ENCODE peak calls at places on chromosomes 12 and 14, in nine cellular contexts. One of them, this sample, is unnamed.

GRCh38 chr14:64704145-64704742 is at the start of gene PLEKHG3:
- DNase-seq in tibial artery: peak; percentile 92
- DNase-seq in CD8-positive, alpha-beta T cell: no peak
- DNase-seq in WERI-Rb-1: peak; percentile 81
- DNase-seq in AG10803: peak; percentile 68
- DNase-seq in GM12864: no peak
- DNase-seq in AG09309: no peak
- DNase-seq in astrocyte: peak; percentile 69
- DNase-seq in cardiac fibroblast: peak; percentile 83
- DNase-seq in this sample: peak; percentile 67

GRCh38 chr12:129704232-129704830 is 199.5 kb downstream of the TMEM132D start:
- DNase-seq in astrocyte: no peak
- DNase-seq in cardiac fibroblast: no peak
- DNase-seq in CD8-positive, alpha-beta T cell: no peak
- DNase-seq in GM12864: no peak
- DNase-seq in WERI-Rb-1: no peak
- DNase-seq in AG10803: no peak
- DNase-seq in AG09309: no peak
- DNase-seq in tibial artery: no peak
- DNase-seq in this sample: peak; percentile 8

GRCh38 chr12:130627175-130627574 is 88.9 kb downstream of the RIMBP2 start:
- DNase-seq in CD8-positive, alpha-beta T cell: no peak
- DNase-seq in AG09309: no peak
- DNase-seq in astrocyte: no peak
- DNase-seq in cardiac fibroblast: no peak
- DNase-seq in WERI-Rb-1: no peak
- DNase-seq in AG10803: no peak
- DNase-seq in tibial artery: no peak
- DNase-seq in GM12864: no peak
- DNase-seq in this sample: no peak

GRCh38 chr12:107131832-107132616 is 38.7 kb upstream of the CRY1 start:
- DNase-seq in GM12864: no peak
- DNase-seq in tibial artery: no peak
- DNase-seq in astrocyte: peak; percentile 29
- DNase-seq in CD8-positive, alpha-beta T cell: no peak
- DNase-seq in cardiac fibroblast: peak; percentile 73
- DNase-seq in AG10803: peak; percentile 61
- DNase-seq in WERI-Rb-1: peak; percentile 34
- DNase-seq in AG09309: no peak
- DNase-seq in this sample: peak; percentile 79

GRCh38 chr14:105891221-105891602 is 364.8 kb downstream of the TMEM121 start:
- DNase-seq in tibial artery: peak; percentile 60
- DNase-seq in AG09309: no peak
- DNase-seq in WERI-Rb-1: peak; percentile 1
- DNase-seq in astrocyte: no peak
- DNase-seq in GM12864: no peak
- DNase-seq in cardiac fibroblast: no peak
- DNase-seq in CD8-positive, alpha-beta T cell: no peak
- DNase-seq in AG10803: no peak
- DNase-seq in this sample: no peak

GRCh38 chr12:124391340-124392261 is 96.7 kb downstream of the RFLNA start:
- DNase-seq in GM12864: peak; percentile 29
- DNase-seq in AG09309: no peak
- DNase-seq in tibial artery: peak; percentile 87
- DNase-seq in WERI-Rb-1: no peak
- DNase-seq in astrocyte: peak; percentile 59
- DNase-seq in cardiac fibroblast: no peak
- DNase-seq in CD8-positive, alpha-beta T cell: peak; percentile 53
- DNase-seq in AG10803: peak; percentile 62
- DNase-seq in this sample: peak; percentile 64

GRCh38 chr12:113980537-113981337 is 14.6 kb upstream of the RBM19 start:
- DNase-seq in cardiac fibroblast: peak; percentile 85
- DNase-seq in CD8-positive, alpha-beta T cell: no peak
- DNase-seq in AG10803: peak; percentile 78
- DNase-seq in AG09309: peak; percentile 25
- DNase-seq in GM12864: peak; percentile 26
- DNase-seq in WERI-Rb-1: peak; percentile 35
- DNase-seq in astrocyte: peak; percentile 46
- DNase-seq in tibial artery: no peak
- DNase-seq in this sample: peak; percentile 85

GRCh38 chr14:98510392-98510791 is 761.6 kb downstream of the BCL11B start:
- DNase-seq in cardiac fibroblast: no peak
- DNase-seq in GM12864: no peak
- DNase-seq in AG10803: no peak
- DNase-seq in CD8-positive, alpha-beta T cell: no peak
- DNase-seq in astrocyte: no peak
- DNase-seq in AG09309: no peak
- DNase-seq in tibial artery: no peak
- DNase-seq in WERI-Rb-1: no peak
- DNase-seq in this sample: no peak

GRCh38 chr14:96104469-96105057 is 65.4 kb downstream of the C14orf132 start:
- DNase-seq in astrocyte: peak; percentile 98
- DNase-seq in AG10803: peak; percentile 99
- DNase-seq in WERI-Rb-1: peak; percentile 96
- DNase-seq in cardiac fibroblast: peak; percentile 96
- DNase-seq in GM12864: no peak
- DNase-seq in CD8-positive, alpha-beta T cell: no peak
- DNase-seq in tibial artery: peak; percentile 89
- DNase-seq in AG09309: peak; percentile 98
- DNase-seq in this sample: peak; percentile 99

GRCh38 chr12:28704477-28705169 is 444.5 kb upstream of the FAR2 start:
- DNase-seq in GM12864: no peak
- DNase-seq in AG10803: peak; percentile 84
- DNase-seq in WERI-Rb-1: no peak
- DNase-seq in astrocyte: peak; percentile 47
- DNase-seq in cardiac fibroblast: no peak
- DNase-seq in CD8-positive, alpha-beta T cell: no peak
- DNase-seq in AG09309: peak; percentile 43
- DNase-seq in tibial artery: no peak
- DNase-seq in this sample: no peak

GRCh38 chr12:107057071-107057834 is 36.1 kb downstream of the CRY1 start:
- DNase-seq in tibial artery: no peak
- DNase-seq in astrocyte: peak; percentile 55
- DNase-seq in GM12864: no peak
- DNase-seq in AG10803: peak; percentile 49
- DNase-seq in WERI-Rb-1: no peak
- DNase-seq in AG09309: peak; percentile 33
- DNase-seq in cardiac fibroblast: peak; percentile 28
- DNase-seq in CD8-positive, alpha-beta T cell: no peak
- DNase-seq in this sample: peak; percentile 25

GRCh38 chr14:76876076-76876475 is 49.9 kb downstream of the LRRC74A start:
- DNase-seq in CD8-positive, alpha-beta T cell: peak; percentile 46
- DNase-seq in AG10803: peak; percentile 67
- DNase-seq in WERI-Rb-1: peak; percentile 68
- DNase-seq in tibial artery: no peak
- DNase-seq in cardiac fibroblast: peak; percentile 83
- DNase-seq in AG09309: peak; percentile 21
- DNase-seq in astrocyte: peak; percentile 42
- DNase-seq in GM12864: no peak
- DNase-seq in this sample: peak; percentile 87

GRCh38 chr12:49936895-49937294 is 13.6 kb upstream of the AQP2 start:
- DNase-seq in GM12864: no peak
- DNase-seq in AG10803: peak; percentile 3
- DNase-seq in cardiac fibroblast: no peak
- DNase-seq in astrocyte: no peak
- DNase-seq in CD8-positive, alpha-beta T cell: no peak
- DNase-seq in tibial artery: no peak
- DNase-seq in WERI-Rb-1: no peak
- DNase-seq in AG09309: no peak
- DNase-seq in this sample: no peak

GRCh38 chr12:46602474-46602873 is 223.3 kb downstream of the SLC38A4 start:
- DNase-seq in GM12864: no peak
- DNase-seq in AG10803: no peak
- DNase-seq in tibial artery: no peak
- DNase-seq in CD8-positive, alpha-beta T cell: no peak
- DNase-seq in astrocyte: no peak
- DNase-seq in WERI-Rb-1: no peak
- DNase-seq in AG09309: no peak
- DNase-seq in cardiac fibroblast: no peak
- DNase-seq in this sample: no peak

GRCh38 chr12:122946690-122947271 is 19.5 kb downstream of the ABCB9 start:
- DNase-seq in tibial artery: peak; percentile 96
- DNase-seq in GM12864: peak; percentile 66
- DNase-seq in AG09309: peak; percentile 96
- DNase-seq in cardiac fibroblast: peak; percentile 96
- DNase-seq in CD8-positive, alpha-beta T cell: peak; percentile 64
- DNase-seq in WERI-Rb-1: peak; percentile 67
- DNase-seq in astrocyte: peak; percentile 99
- DNase-seq in AG10803: peak; percentile 100
- DNase-seq in this sample: peak; percentile 99

GRCh38 chr12:122399592-122400373 is 22.7 kb downstream of the CLIP1 start:
- DNase-seq in GM12864: peak; percentile 75
- DNase-seq in AG09309: peak; percentile 88
- DNase-seq in CD8-positive, alpha-beta T cell: peak; percentile 58
- DNase-seq in astrocyte: peak; percentile 90
- DNase-seq in AG10803: peak; percentile 96
- DNase-seq in cardiac fibroblast: peak; percentile 92
- DNase-seq in tibial artery: peak; percentile 95
- DNase-seq in WERI-Rb-1: peak; percentile 66
- DNase-seq in this sample: peak; percentile 94

DNA sequence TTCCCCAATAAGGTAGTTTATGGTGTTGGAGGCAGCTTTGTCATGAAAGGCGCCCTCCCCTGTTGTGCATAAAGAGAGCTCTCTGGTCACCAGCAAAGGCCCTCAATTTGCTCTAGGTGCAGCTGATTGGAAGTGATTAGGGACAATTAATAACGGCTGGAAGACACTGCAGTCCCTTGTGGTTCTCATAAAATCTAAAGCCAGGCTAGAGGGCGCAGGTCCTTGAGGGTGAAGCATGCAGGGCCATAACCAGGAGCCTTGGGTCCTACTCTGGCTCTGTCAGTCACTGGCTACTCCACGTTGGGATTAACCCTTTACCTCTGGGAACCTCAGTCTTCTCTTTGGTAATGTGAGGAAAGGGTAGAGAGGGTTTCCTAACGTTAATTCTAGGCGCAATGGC is 1.9 kb downstream of the DAAM1 start:
- DNase-seq in cardiac fibroblast: peak; percentile 48
- DNase-seq in AG10803: peak; percentile 20
- DNase-seq in WERI-Rb-1: peak; percentile 61
- DNase-seq in GM12864: no peak
- DNase-seq in astrocyte: no peak
- DNase-seq in AG09309: no peak
- DNase-seq in CD8-positive, alpha-beta T cell: no peak
- DNase-seq in tibial artery: no peak
- DNase-seq in this sample: no peak
- TF ChIP-seq CTCF in cardiac fibroblast: peak; percentile 4
- TF ChIP-seq CTCF in AG10803: peak; percentile 38
- TF ChIP-seq CTCF in WERI-Rb-1: peak; percentile 57
- TF ChIP-seq CTCF in GM12864: no peak
- TF ChIP-seq CTCF in astrocyte: no peak
- TF ChIP-seq CTCF in AG09309: peak; percentile 14
- TF ChIP-seq CTCF in CD8-positive, alpha-beta T cell: no peak
- TF ChIP-seq CTCF in tibial artery: no peak
- TF ChIP-seq CTCF in this sample: peak; percentile 12

GRCh38 chr14:99791476-99792283 is 1.5 kb upstream of the EML1 start:
- DNase-seq in CD8-positive, alpha-beta T cell: no peak
- DNase-seq in cardiac fibroblast: peak; percentile 24
- DNase-seq in astrocyte: no peak
- DNase-seq in AG09309: no peak
- DNase-seq in tibial artery: no peak
- DNase-seq in GM12864: no peak
- DNase-seq in AG10803: no peak
- DNase-seq in WERI-Rb-1: no peak
- DNase-seq in this sample: no peak

GRCh38 chr14:99789581-99789980 is 3.6 kb upstream of the EML1 start:
- DNase-seq in WERI-Rb-1: no peak
- DNase-seq in GM12864: no peak
- DNase-seq in AG09309: no peak
- DNase-seq in CD8-positive, alpha-beta T cell: no peak
- DNase-seq in AG10803: no peak
- DNase-seq in tibial artery: no peak
- DNase-seq in astrocyte: no peak
- DNase-seq in cardiac fibroblast: no peak
- DNase-seq in this sample: no peak

GRCh38 chr14:99790978-99791376 is 2.2 kb upstream of the EML1 start:
- DNase-seq in tibial artery: no peak
- DNase-seq in GM12864: no peak
- DNase-seq in WERI-Rb-1: no peak
- DNase-seq in CD8-positive, alpha-beta T cell: no peak
- DNase-seq in astrocyte: no peak
- DNase-seq in cardiac fibroblast: no peak
- DNase-seq in AG10803: no peak
- DNase-seq in AG09309: no peak
- DNase-seq in this sample: no peak

GRCh38 chr14:99788713-99789112 is 4.5 kb upstream of the EML1 start:
- DNase-seq in cardiac fibroblast: no peak
- DNase-seq in AG10803: no peak
- DNase-seq in AG09309: no peak
- DNase-seq in CD8-positive, alpha-beta T cell: no peak
- DNase-seq in GM12864: no peak
- DNase-seq in WERI-Rb-1: no peak
- DNase-seq in astrocyte: no peak
- DNase-seq in tibial artery: no peak
- DNase-seq in this sample: no peak

GRCh38 chr14:99790201-99790977 is 2.8 kb upstream of the EML1 start:
- DNase-seq in AG09309: no peak
- DNase-seq in AG10803: no peak
- DNase-seq in cardiac fibroblast: no peak
- DNase-seq in WERI-Rb-1: no peak
- DNase-seq in tibial artery: no peak
- DNase-seq in GM12864: no peak
- DNase-seq in astrocyte: no peak
- DNase-seq in CD8-positive, alpha-beta T cell: no peak
- DNase-seq in this sample: no peak
- H3K4me3 ChIP-seq in AG09309: no peak overlapping the region
- H3K4me3 ChIP-seq in AG10803: no peak overlapping the region
- H3K4me3 ChIP-seq in cardiac fibroblast: no peak overlapping the region
- H3K4me3 ChIP-seq in WERI-Rb-1: no peak overlapping the region
- H3K4me3 ChIP-seq in tibial artery: no peak overlapping the region
- H3K4me3 ChIP-seq in GM12864: no peak overlapping the region
- H3K4me3 ChIP-seq in astrocyte: no peak overlapping the region
- H3K4me3 ChIP-seq in CD8-positive, alpha-beta T cell: no peak overlapping the region
- H3K4me3 ChIP-seq in this sample: no peak overlapping the region

DNA sequence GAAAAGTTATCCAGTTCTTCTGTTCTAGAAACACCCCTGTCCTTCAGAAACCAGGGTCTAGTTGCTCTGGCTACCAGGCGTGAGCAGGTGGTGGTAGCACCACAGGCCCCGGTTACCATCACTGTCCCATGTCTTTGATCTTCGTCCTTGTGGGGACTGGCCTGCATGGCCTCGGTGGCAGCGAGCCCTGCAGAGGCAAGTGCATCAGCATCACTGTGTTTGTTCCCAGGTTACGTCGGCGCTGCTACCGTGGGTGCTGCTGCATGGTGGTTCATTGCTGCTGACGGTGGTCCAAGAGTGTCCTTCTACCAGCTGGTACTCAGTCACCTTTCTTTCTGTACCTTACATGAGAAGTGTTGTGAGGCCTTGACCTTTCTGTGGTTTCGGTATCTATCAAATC is 58.9 kb downstream of the ANAPC7 start:
- DNase-seq in WERI-Rb-1: no peak
- DNase-seq in astrocyte: no peak
- DNase-seq in cardiac fibroblast: no peak
- DNase-seq in CD8-positive, alpha-beta T cell: no peak
- DNase-seq in GM12864: no peak
- DNase-seq in AG10803: no peak
- DNase-seq in tibial artery: no peak
- DNase-seq in AG09309: no peak
- DNase-seq in this sample: no peak
- TF ChIP-seq CTCF in WERI-Rb-1: no peak
- TF ChIP-seq CTCF in astrocyte: no peak
- TF ChIP-seq CTCF in cardiac fibroblast: no peak
- TF ChIP-seq CTCF in CD8-positive, alpha-beta T cell: no peak
- TF ChIP-seq CTCF in GM12864: no peak
- TF ChIP-seq CTCF in AG10803: no peak
- TF ChIP-seq CTCF in tibial artery: no peak
- TF ChIP-seq CTCF in AG09309: no peak
- TF ChIP-seq CTCF in this sample: no peak

GRCh38 chr12:9240776-9241175 is 32.6 kb upstream of the PZP start:
- DNase-seq in CD8-positive, alpha-beta T cell: no peak
- DNase-seq in tibial artery: no peak
- DNase-seq in AG10803: no peak
- DNase-seq in cardiac fibroblast: no peak
- DNase-seq in GM12864: no peak
- DNase-seq in astrocyte: no peak
- DNase-seq in WERI-Rb-1: no peak
- DNase-seq in AG09309: no peak
- DNase-seq in this sample: no peak
- H3K4me3 ChIP-seq in CD8-positive, alpha-beta T cell: peak overlapping the region; percentile 40
- H3K4me3 ChIP-seq in tibial artery: peak overlapping the region; percentile 54
- H3K4me3 ChIP-seq in AG10803: no peak overlapping the region
- H3K4me3 ChIP-seq in cardiac fibroblast: no peak overlapping the region
- H3K4me3 ChIP-seq in GM12864: no peak overlapping the region
- H3K4me3 ChIP-seq in astrocyte: no peak overlapping the region
- H3K4me3 ChIP-seq in WERI-Rb-1: no peak overlapping the region
- H3K4me3 ChIP-seq in AG09309: no peak overlapping the region
- H3K4me3 ChIP-seq in this sample: no peak overlapping the region

This sample was measured in choroid plexus epithelial cell.